ENCODE peak calls at places on chromosomes 4 and X, in six cellular contexts. Q is lower lobe of right lung, Z is hepatocyte, X is testis, U is pancreas, F is fibroblast of lung. Y is an unnamed sample.

GRCh38 chrX:17738737-17739535 is 1.6 kb downstream of the SCML1 start:
- DNase-seq in Q (no peak), Z (no peak), X (no peak), U (no peak), F (peak; percentile 33), Y (no peak)

GRCh38 chr4:56259595-56259994 is 127.7 kb downstream of the AASDH start:
- DNase-seq in Q (no peak), Z (no peak), X (no peak), U (no peak), F (no peak), Y (no peak)

GRCh38 chrX:72238183-72238582 is 644 bp downstream of the ERCC6L start:
- DNase-seq in Q (no peak), Z (no peak), X (no peak), U (no peak), F (no peak), Y (no peak)

GRCh38 chr4:48858130-48858529 is 27.2 kb downstream of the OCIAD1 start:
- DNase-seq in Q (no peak), Z (no peak), X (no peak), U (no peak), F (peak; percentile 44), Y (no peak)

GRCh38 chr4:39657465-39657864 is 18.8 kb upstream of the SMIM14 start:
- DNase-seq in Q (no peak), Z (no peak), X (no peak), U (no peak), F (no peak), Y (no peak)

GRCh38 chrX:38985375-38985774 is 184.1 kb downstream of the MID1IP1 start:
- DNase-seq in Q (no peak), Z (no peak), X (no peak), U (no peak), F (no peak), Y (no peak)

GRCh38 chrX:150257348-150258175 is 105.6 kb upstream of the MAMLD1 start:
- DNase-seq in Q (no peak), Z (no peak), X (no peak), U (no peak), F (no peak), Y (no peak)

GRCh38 chr4:1939664-1940509 is 68.7 kb downstream of the NSD2 start:
- DNase-seq in Q (no peak), Z (no peak), X (no peak), U (peak; percentile 49), F (peak; percentile 98), Y (peak; percentile 30)

GRCh38 chr4:25029479-25030282 is 1.1 kb downstream of the LGI2 start:
- DNase-seq in Q (no peak), Z (no peak), X (no peak), U (no peak), F (no peak), Y (no peak)

GRCh38 chrX:119417842-119418241 is 18.7 kb downstream of the SLC25A43 start:
- DNase-seq in Q (no peak), Z (peak; percentile 21), X (no peak), U (no peak), F (no peak), Y (no peak)

GRCh38 chr4:1756893-1757779 is 35.8 kb downstream of the TACC3 start:
- DNase-seq in Q (no peak), Z (no peak), X (no peak), U (no peak), F (no peak), Y (no peak)

GRCh38 chrX:69137371-69137881 is 27.8 kb downstream of the PJA1 start:
- DNase-seq in Q (no peak), Z (peak; percentile 33), X (peak; percentile 55), U (no peak), F (peak; percentile 78), Y (no peak)

GRCh38 chrX:113412106-113412505 is 571.5 kb upstream of the AMOT start:
- DNase-seq in Q (no peak), Z (no peak), X (no peak), U (no peak), F (no peak), Y (no peak)

DNA sequence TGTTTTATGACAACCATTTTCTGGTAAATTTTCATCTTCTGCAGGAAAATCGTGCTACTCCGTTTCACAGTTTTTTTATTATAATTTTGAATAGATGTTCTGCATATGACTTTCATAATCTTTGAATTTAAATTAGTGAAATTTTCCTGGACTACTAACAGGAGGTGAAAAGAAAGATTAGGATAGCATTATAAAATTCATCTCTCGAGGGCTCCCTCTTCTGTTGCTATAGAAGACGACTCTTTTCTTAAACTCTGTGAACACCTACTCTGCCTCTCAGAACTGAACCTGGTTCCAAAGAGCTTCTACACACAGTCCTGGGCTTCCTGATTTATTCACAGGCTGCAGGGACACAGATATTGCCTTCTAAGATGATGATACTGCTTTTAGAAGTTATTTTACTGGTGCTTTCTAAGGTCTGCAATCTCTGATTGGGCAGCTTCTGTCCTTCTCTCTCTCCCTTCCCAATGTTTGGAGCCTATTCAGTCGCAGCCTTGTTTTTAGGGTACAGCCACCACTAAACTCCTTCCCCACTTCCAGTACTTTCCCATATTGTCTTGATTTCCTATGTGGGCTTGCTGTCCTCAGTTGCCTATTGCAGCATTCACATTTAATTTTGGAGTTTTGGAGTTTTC is 10.1 kb upstream of the SAP30 start:
- DNase-seq in Q (no peak), Z (peak; percentile 6), X (no peak), U (no peak), F (no peak), Y (no peak)
- TF ChIP-seq CTCF in Q (peak; percentile 6), Z (peak; percentile 31), X (no peak), U (no peak), F (peak; percentile 23), Y (no peak)

GRCh38 chrX:2917767-2918166 is 11.4 kb downstream of the ARSD start:
- DNase-seq in Q (no peak), Z (no peak), X (no peak), U (no peak), F (no peak), Y (no peak)

GRCh38 chrX:2910109-2910508 is 19.0 kb downstream of the ARSD start:
- DNase-seq in Q (no peak), Z (no peak), X (no peak), U (no peak), F (no peak), Y (no peak)

GRCh38 chrX:2908125-2908685 is 20.9 kb downstream of the ARSD start:
- DNase-seq in Q (no peak), Z (no peak), X (no peak), U (no peak), F (no peak), Y (no peak)

GRCh38 chrX:2907295-2907694 is 21.8 kb downstream of the ARSD start:
- DNase-seq in Q (no peak), Z (no peak), X (no peak), U (no peak), F (no peak), Y (no peak)

GRCh38 chrX:2913118-2913517 is 16.0 kb downstream of the ARSD start:
- DNase-seq in Q (no peak), Z (no peak), X (no peak), U (no peak), F (no peak), Y (no peak)
- TF ChIP-seq CTCF in Q (no peak), Z (peak; percentile 37), X (no peak), U (no peak), F (no peak), Y (no peak)

DNA sequence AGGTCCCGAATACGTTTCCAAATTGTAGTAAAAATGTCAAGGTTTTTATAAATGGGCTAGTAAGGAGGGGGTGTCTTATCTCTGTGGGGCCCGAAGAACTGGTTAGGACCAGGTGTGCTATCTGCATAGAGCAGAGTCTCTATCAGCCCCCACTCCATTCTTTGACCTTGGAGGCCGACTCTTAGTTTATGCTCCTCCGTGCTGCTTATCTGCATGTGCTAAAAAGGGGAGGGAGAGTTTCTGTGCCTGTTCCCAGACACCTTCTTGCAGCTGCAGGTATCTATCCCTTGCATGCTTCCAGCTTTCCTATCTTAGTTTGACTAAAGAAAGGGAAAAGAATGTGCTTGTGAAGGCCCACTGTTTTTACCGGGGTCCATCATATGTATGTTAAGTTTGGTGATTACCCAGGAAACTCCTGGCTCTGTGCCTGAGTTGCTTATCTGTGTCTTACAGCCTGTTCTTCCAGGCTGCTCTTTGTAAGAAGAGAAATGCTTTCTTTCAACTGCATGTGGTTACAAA is 28.6 kb upstream of the NAF1 start:
- DNase-seq in Q (no peak), Z (no peak), X (peak; percentile 62), U (no peak), F (no peak), Y (no peak)
- TF ChIP-seq CTCF in Q (no peak), Z (no peak), X (no peak), U (no peak), F (no peak), Y (no peak)

DNA sequence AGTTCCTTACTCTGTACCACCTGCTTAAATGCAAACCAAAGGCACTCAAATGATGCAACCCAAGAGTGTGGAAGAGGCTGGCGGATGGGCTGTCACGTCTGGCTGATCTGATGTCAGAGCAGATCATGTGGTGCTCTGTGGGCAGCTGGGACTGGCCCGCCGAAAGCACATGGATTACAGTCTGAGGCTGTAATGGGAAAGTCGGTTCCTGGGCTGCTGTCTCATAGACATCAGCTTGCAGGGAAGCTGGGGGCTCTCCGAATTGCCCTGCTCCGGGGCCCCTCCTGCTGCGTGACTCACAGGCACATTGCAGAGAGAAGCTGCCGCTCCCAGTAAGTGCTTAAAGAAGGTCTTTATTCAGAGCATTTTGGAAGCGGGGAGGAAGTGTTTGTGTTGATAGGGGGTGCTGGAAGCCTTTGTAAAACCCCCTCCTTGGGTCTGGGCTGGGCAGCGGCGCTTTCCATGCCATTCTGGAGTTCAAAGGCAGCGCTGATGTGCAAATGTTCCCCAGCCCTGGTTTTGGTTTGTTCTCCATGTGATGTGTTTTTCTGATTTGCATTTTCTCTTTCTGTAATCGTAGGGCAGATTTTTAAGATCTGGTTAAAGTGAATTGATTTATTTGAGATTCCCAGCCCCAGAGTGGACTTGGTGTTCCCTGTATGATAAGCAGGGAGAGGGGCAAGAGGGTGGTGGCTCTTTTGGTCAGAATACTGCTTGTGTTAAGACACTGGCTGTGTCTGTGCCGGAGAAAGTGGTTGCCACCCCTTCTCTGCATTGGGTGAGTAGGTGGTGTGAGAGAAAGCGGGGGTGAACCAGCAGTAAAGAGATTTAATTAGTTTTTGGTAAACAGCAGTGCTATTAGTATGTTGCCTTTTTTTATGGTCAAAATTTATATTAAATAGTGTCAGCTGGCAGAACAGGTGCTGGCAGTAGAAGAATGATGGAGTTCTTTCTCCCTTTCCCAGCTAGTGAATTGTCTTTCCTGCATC is 181.3 kb downstream of the LARP7 start:
- DNase-seq in Q (peak; percentile 54), Z (peak; percentile 88), X (peak; percentile 85), U (peak; percentile 18), F (peak; percentile 90), Y (peak; percentile 39)
- TF ChIP-seq CTCF in Q (no peak), Z (no peak), X (no peak), U (no peak), F (no peak), Y (no peak)

GRCh38 chr4:112075129-112075753 is 70.0 kb upstream of the FAM241A start:
- DNase-seq in Q (no peak), Z (peak; percentile 67), X (peak; percentile 39), U (peak; percentile 19), F (peak; percentile 58), Y (peak; percentile 30)
- TF ChIP-seq CTCF in Q (peak; percentile 77), Z (peak; percentile 67), X (peak; percentile 57), U (peak; percentile 23), F (peak; percentile 74), Y (peak; percentile 41)

GRCh38 chr4:76213415-76214268 is at the start of gene SCARB2:
- DNase-seq in Q (peak; percentile 93), Z (peak; percentile 94), X (peak; percentile 87), U (peak; percentile 89), F (peak; percentile 89), Y (peak; percentile 82)
- TF ChIP-seq CTCF in Q (no peak), Z (no peak), X (no peak), U (no peak), F (no peak), Y (no peak)